ENCODE peak calls at places on chromosomes 11 and 22, in ten cellular contexts. F is gastrocnemius medialis; M is KBM-7; X is naive thymus-derived CD8-positive, alpha-beta T cell; T is epithelial cell of esophagus; S is lung microvascular endothelial cell; P is GM12865; Z is NCI-H460; K is stimulated activated CD8-positive, alpha-beta memory T cell treated with anti-CD3 and anti-CD28 coated beads, Interleukin-4, amount 100 ng/mL, for 24 hours; R is NCI-H1105. D is an unnamed sample.

GRCh38 chr11:95296621-95297025 is 65.6 kb upstream of the SESN3 start:
- DNase-seq in F (no peak), M (no peak), X (no peak), T (no peak), S (no peak), P (peak; percentile 63), Z (no peak), K (no peak), R (no peak), D (peak; percentile 80)

GRCh38 chr11:2533642-2534115 is 88.9 kb downstream of the KCNQ1 start:
- DNase-seq in F (peak; percentile 29), M (peak; percentile 81), X (peak; percentile 42), T (peak; percentile 86), S (peak; percentile 78), P (peak; percentile 36), Z (no peak), K (peak; percentile 29), R (no peak), D (peak; percentile 92)

GRCh38 chr22:48849963-48850657 is 977.6 kb downstream of the BRD1 start:
- DNase-seq in F (no peak), M (no peak), X (no peak), T (no peak), S (no peak), P (no peak), Z (no peak), K (no peak), R (no peak), D (no peak)

GRCh38 chr11:62786318-62787004 is 741 bp upstream of the TMEM179B start:
- DNase-seq in F (peak; percentile 74), M (peak; percentile 91), X (peak; percentile 85), T (peak; percentile 78), S (peak; percentile 86), P (peak; percentile 92), Z (peak; percentile 74), K (peak; percentile 72), R (peak; percentile 80), D (peak; percentile 92)

GRCh38 chr22:38957046-38957770 is at the start of gene APOBEC3A:
- DNase-seq in F (no peak), M (no peak), X (no peak), T (peak; percentile 67), S (no peak), P (no peak), Z (no peak), K (no peak), R (no peak), D (peak; percentile 33)

GRCh38 chr11:110531056-110531756 is 101.5 kb downstream of the FDX1 start:
- DNase-seq in F (no peak), M (no peak), X (no peak), T (peak; percentile 8), S (no peak), P (no peak), Z (no peak), K (no peak), R (no peak), D (no peak)

GRCh38 chr11:128865490-128865889 is 1.6 kb downstream of the KCNJ1 start:
- DNase-seq in F (no peak), M (no peak), X (no peak), T (peak; percentile 71), S (no peak), P (no peak), Z (no peak), K (no peak), R (no peak), D (no peak)

GRCh38 chr11:114257621-114258558 is 38.3 kb upstream of the NNMT start:
- DNase-seq in F (peak; percentile 63), M (no peak), X (no peak), T (no peak), S (no peak), P (no peak), Z (no peak), K (no peak), R (no peak), D (peak; percentile 30)

GRCh38 chr11:67117667-67118058 is 1.4 kb upstream of the KDM2A start:
- DNase-seq in F (no peak), M (no peak), X (peak; percentile 42), T (no peak), S (peak; percentile 33), P (peak; percentile 61), Z (no peak), K (no peak), R (peak; percentile 40), D (no peak)